ENCODE peak calls at places on chromosomes 3 and 15, in four cellular contexts. H, U, F and W are unnamed samples. For H3K27me3, the result is how much of the 10 kb centered on the place peaks cover.

GRCh38 chr15:35470441-35470840 is 75.5 kb downstream of the DPH6 start:
- DNase-seq in F (peak), H (no peak), U (no peak), W (no peak)

GRCh38 chr15:89243691-89244511 is at the start of gene FANCI:
- DNase-seq in U (peak), H (peak), F (peak), W (peak)

GRCh38 chr15:77067691-77068367 is 3.1 kb downstream of the TSPAN3 start:
- DNase-seq in H (no peak), U (no peak), F (no peak), W (no peak)

GRCh38 chr3:38618343-38618742 is 31.1 kb downstream of the SCN5A start:
- DNase-seq in U (no peak), F (no peak), H (no peak), W (no peak)

GRCh38 chr15:81516461-81516860 is 142.4 kb upstream of the TMC3 start:
- DNase-seq in F (peak), H (no peak), U (no peak), W (no peak)

GRCh38 chr3:62876064-62876463 is 848 bp upstream of the CADPS start:
- DNase-seq in H (peak), F (peak), U (peak), W (no peak)

GRCh38 chr3:120021523-120021922 is 72.7 kb downstream of the GSK3B start:
- DNase-seq in F (no peak), H (no peak), U (no peak), W (no peak)

GRCh38 chr3:152076148-152076547 is 192.6 kb upstream of the MBNL1 start:
- DNase-seq in F (no peak), U (no peak), H (no peak), W (no peak)

GRCh38 chr3:129001817-129002572 is 891 bp downstream of the EFCC1 start:
- DNase-seq in H (no peak), U (no peak), F (no peak), W (no peak)

GRCh38 chr3:52044869-52045616 is 11.3 kb downstream of the DUSP7 start:
- DNase-seq in F (no peak), U (no peak), H (no peak), W (no peak)

GRCh38 chr3:52046914-52047239 is 9.5 kb downstream of the DUSP7 start:
- DNase-seq in H (no peak), F (no peak), U (no peak), W (no peak)

GRCh38 chr3:52047295-52047960 is 8.9 kb downstream of the DUSP7 start:
- DNase-seq in F (no peak), H (no peak), U (no peak), W (peak)

GRCh38 chr3:52043750-52044149 is 12.6 kb downstream of the DUSP7 start:
- DNase-seq in F (no peak), H (no peak), U (no peak), W (no peak)

GRCh38 chr3:52046186-52046913 is 10.0 kb downstream of the DUSP7 start:
- DNase-seq in F (peak), H (no peak), U (no peak), W (no peak)
- TF ChIP-seq POLR2A in F (no peak), H (no peak), U (no peak), W (no peak)

GRCh38 chr15:39556461-39556860 is 24.4 kb upstream of the THBS1 start:
- DNase-seq in F (no peak), U (no peak), H (no peak), W (no peak)
- H3K27me3 ChIP-seq in F (under half), U (under half), H (under half), W (under half)

GRCh38 chr15:39144613-39145012 is 436.3 kb upstream of the THBS1 start:
- DNase-seq in H (no peak), F (no peak), U (no peak), W (no peak)
- TF ChIP-seq POLR2A in H (no peak), F (no peak), U (no peak), W (no peak)

DNA sequence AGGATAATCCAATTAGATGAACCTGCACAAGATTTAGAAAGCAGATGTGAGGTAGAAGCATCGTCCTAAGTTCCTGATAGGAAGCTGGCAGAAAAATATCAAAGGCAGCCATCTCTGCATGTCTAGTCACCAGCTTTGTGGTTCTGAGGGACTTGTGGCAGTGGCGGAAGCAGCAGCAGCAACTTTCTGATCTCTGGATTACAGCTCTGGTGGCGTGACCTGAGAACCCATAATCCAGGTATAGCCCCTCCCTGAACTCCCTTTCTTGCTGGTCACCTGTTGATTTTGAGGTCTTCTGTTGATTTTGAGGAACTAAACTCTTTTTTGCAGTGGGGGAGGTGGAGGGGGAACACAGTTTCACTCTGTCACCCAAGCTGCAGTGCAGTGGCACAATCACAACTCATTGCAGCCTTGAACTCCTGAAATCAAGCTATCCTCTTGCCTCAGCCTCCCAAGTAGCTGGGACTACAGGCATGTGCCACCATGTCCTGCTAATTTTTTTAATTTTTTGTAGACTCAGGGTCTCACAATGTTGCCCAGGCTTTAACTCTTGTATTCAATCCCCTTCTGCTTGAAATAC is 7.9 kb downstream of the FSIP1 start:
- DNase-seq in U (no peak), F (no peak), H (no peak), W (no peak)
- H3K27me3 ChIP-seq in U (under half), F (under half), H (under half), W (under half)

GRCh38 chr15:85690546-85691226 is 104.0 kb downstream of the KLHL25 start:
- DNase-seq in U (no peak), F (no peak), H (no peak), W (no peak)

GRCh38 chr15:85694086-85694485 is 100.6 kb downstream of the KLHL25 start:
- DNase-seq in F (peak), H (no peak), U (no peak), W (no peak)

GRCh38 chr15:85693277-85693676 is 101.4 kb downstream of the KLHL25 start:
- DNase-seq in H (no peak), F (no peak), U (no peak), W (no peak)

GRCh38 chr15:85691350-85692240 is 103.1 kb downstream of the KLHL25 start:
- DNase-seq in F (no peak), H (no peak), U (no peak), W (peak)

DNA sequence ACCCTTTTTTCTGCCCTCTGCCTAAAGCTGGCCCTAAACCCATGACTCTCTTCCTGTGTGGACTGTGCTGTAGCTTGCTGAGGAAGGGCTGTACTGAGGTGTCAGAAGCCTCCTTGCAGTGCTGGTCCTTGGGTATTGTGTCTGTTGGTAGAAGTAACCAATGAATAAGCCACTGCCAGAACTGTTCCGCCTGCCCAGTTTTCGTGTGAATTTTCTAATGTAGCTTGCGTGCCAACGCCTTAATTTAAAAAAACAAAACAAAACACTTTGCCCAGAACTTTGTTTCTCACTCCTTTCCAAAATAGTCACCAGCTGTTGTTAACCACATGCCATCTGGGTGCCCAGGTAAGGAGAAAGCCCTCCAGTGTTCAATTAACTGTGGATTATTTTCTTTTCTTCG is 101.9 kb downstream of the KLHL25 start:
- DNase-seq in F (no peak), U (no peak), H (no peak), W (peak)
- TF ChIP-seq POLR2A in F (no peak), U (no peak), H (no peak), W (no peak)

DNA sequence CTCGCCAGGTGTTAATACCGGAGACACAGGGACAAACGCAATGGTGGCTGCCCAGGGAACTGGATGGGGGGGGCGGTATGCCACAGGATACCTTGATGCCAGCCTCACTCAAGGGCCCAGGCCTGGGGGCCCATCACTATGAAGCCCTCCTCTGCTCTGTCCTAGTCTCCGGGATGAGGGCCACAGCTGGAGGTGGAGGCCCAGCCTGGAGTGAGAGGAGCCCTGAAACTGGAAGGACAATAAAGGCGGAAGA is 1.5 kb upstream of the CAMK2N2 start:
- DNase-seq in F (no peak), H (no peak), U (no peak), W (no peak)
- H3K27me3 ChIP-seq in F (under half), H (under half), U (under half), W (half or more)

GRCh38 chr3:101778385-101779046 is 495 bp upstream of the NXPE3 start:
- DNase-seq in F (no peak), U (no peak), H (no peak), W (no peak)

GRCh38 chr3:101781166-101781565 is 2.2 kb downstream of the NXPE3 start:
- DNase-seq in F (no peak), U (no peak), H (no peak), W (no peak)

GRCh38 chr3:101779808-101780366 is 876 bp downstream of the NXPE3 start:
- DNase-seq in F (no peak), U (no peak), H (no peak), W (no peak)

GRCh38 chr3:101780661-101781060 is 1.6 kb downstream of the NXPE3 start:
- DNase-seq in H (peak), U (no peak), F (peak), W (no peak)

GRCh38 chr3:101779047-101779807 is at the start of gene NXPE3:
- DNase-seq in F (peak), H (peak), U (peak), W (peak)
- TF ChIP-seq POLR2A in F (no peak), H (peak), U (no peak), W (no peak)

GRCh38 chr3:57158813-57159678 is 6.1 kb downstream of the IL17RD start:
- DNase-seq in H (no peak), U (no peak), F (no peak), W (no peak)
- H3K27me3 ChIP-seq in H (half or more), U (under half), F (under half), W (under half)

GRCh38 chr15:67091073-67091965 is 25.9 kb downstream of the SMAD3 start:
- DNase-seq in F (peak), U (no peak), H (no peak), W (peak)
- TF ChIP-seq POLR2A in F (no peak), U (no peak), H (no peak), W (no peak)

DNA sequence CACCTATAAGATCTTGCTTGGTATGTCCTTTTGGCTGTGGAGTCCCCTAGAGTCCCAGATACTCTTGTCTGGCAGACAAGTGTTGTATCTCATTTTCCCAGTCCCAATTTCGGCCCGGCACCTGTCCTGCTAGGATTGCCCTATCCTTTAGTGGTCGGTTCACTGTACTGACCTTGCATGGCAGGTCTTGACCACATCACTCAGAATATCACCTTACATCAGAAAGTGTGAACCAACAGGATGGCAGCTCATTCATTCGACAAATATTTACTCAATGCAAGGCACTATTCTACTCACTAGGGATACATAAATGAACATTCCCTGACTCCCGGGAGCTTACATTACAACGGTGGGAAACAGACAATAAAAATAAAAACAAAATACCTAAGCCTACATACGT is 5.7 kb upstream of the CCDC80 start:
- DNase-seq in F (no peak), H (peak), U (no peak), W (no peak)
- H3K27me3 ChIP-seq in F (under half), H (under half), U (under half), W (under half)